ENCODE peak calls at places on chromosomes 4 and X, in five cellular contexts. G is gastrocnemius medialis, B is hepatocyte, H is iris pigment epithelial cell, X is dermis blood vessel endothelial cell. C is an unnamed sample.
A peak's percentile ranks its signal among the peaks of the same experiment; 100 is the strongest.

GRCh38 chr4:72136429-72136828 is 104.6 kb downstream of the NPFFR2 start:
- DNase-seq in H (peak; percentile 3), G (no peak), B (no peak), X (no peak), C (no peak)

GRCh38 chr4:168886361-168886760 is 123.7 kb downstream of the CBR4 start:
- DNase-seq in X (no peak), B (no peak), G (no peak), H (peak; percentile 81), C (no peak)

GRCh38 chrX:153735274-153735673 is 10.6 kb downstream of the ABCD1 start:
- DNase-seq in B (no peak), H (peak; percentile 9), G (no peak), X (no peak), C (no peak)

GRCh38 chr4:107299646-107300045 is 263.5 kb upstream of the DKK2 start:
- DNase-seq in G (no peak), H (peak; percentile 50), B (no peak), X (no peak), C (no peak)

GRCh38 chrX:3443186-3443585 is 96.7 kb upstream of the MXRA5 start:
- DNase-seq in X (no peak), H (no peak), B (no peak), G (no peak), C (no peak)

GRCh38 chr4:76689079-76689817 is 208.7 kb downstream of the SOWAHB start:
- DNase-seq in B (peak; percentile 65), X (peak; percentile 54), G (no peak), H (no peak), C (no peak)

GRCh38 chr4:93649828-93650227 is 178.7 kb upstream of the ATOH1 start:
- DNase-seq in X (no peak), H (no peak), B (no peak), G (no peak), C (no peak)

GRCh38 chr4:40173470-40173875 is 23.4 kb upstream of the RHOH start:
- DNase-seq in H (no peak), X (no peak), G (no peak), B (no peak), C (no peak)

GRCh38 chr4:24657768-24658617 is 73.6 kb upstream of the DHX15 start:
- DNase-seq in G (no peak), H (peak; percentile 63), B (peak; percentile 25), X (peak; percentile 60), C (peak; percentile 44)

GRCh38 chrX:140766024-140766611 is 56.6 kb downstream of the LINC00632 start:
- DNase-seq in B (peak; percentile 67), H (peak; percentile 56), X (peak; percentile 62), G (no peak), C (peak; percentile 45)